ENCODE peak calls at places on chromosome 10, in five cellular contexts. B is GM12878, Q is HepG2, G is HCT116, H is K562. X is an unnamed sample.
A peak's percentile ranks its signal among the peaks of the same experiment; 100 is the strongest.

GRCh38 chr10:43781480-43782361 is 133.0 kb upstream of the ZNF32 start:
- DNase-seq in B (peak; percentile 13), Q (peak; percentile 6), G (no peak), H (no peak), X (no peak)

GRCh38 chr10:126634915-126635314 is 35.6 kb downstream of the C10orf90 start:
- DNase-seq in B (no peak), Q (no peak), G (no peak), H (no peak), X (no peak)

GRCh38 chr10:42421812-42422211 is 216.6 kb downstream of the ZNF33B start:
- DNase-seq in B (no peak), Q (no peak), G (no peak), H (no peak), X (no peak)

GRCh38 chr10:118062798-118063238 is 16.1 kb upstream of the RAB11FIP2 start:
- DNase-seq in B (no peak), Q (peak; percentile 27), G (no peak), H (no peak), X (no peak)

GRCh38 chr10:95327367-95327766 is 36.6 kb upstream of the PDLIM1 start:
- DNase-seq in B (no peak), Q (no peak), G (no peak), H (no peak), X (no peak)

GRCh38 chr10:124388823-124389612 is 29.7 kb downstream of the OAT start:
- DNase-seq in B (peak; percentile 40), Q (peak; percentile 65), G (peak; percentile 72), H (peak; percentile 98), X (peak; percentile 98)

GRCh38 chr10:79403441-79404230 is 41.8 kb downstream of the ZCCHC24 start:
- DNase-seq in B (no peak), Q (peak; percentile 87), G (no peak), H (no peak), X (no peak)

GRCh38 chr10:22942437-22942836 is 14.6 kb downstream of the ARMC3 start:
- DNase-seq in B (no peak), Q (no peak), G (no peak), H (no peak), X (no peak)

GRCh38 chr10:37952051-37952815 is 24.2 kb downstream of the ZNF25 start:
- DNase-seq in B (no peak), Q (no peak), G (no peak), H (no peak), X (no peak)

GRCh38 chr10:119190353-119190752 is 11.7 kb upstream of the PRDX3 start:
- DNase-seq in B (no peak), Q (no peak), G (peak; percentile 69), H (no peak), X (no peak)

GRCh38 chr10:80952436-80952835 is 414.7 kb downstream of the SH2D4B start:
- DNase-seq in B (no peak), Q (no peak), G (no peak), H (no peak), X (no peak)

GRCh38 chr10:24360286-24361127 is 151.6 kb downstream of the KIAA1217 start:
- DNase-seq in B (no peak), Q (peak; percentile 50), G (peak; percentile 47), H (peak; percentile 48), X (peak; percentile 71)

GRCh38 chr10:11178606-11179221 is 161.0 kb downstream of the CELF2 start:
- DNase-seq in B (peak; percentile 98), Q (no peak), G (no peak), H (peak; percentile 94), X (no peak)

GRCh38 chr10:77274046-77274795 is 363.4 kb downstream of the KCNMA1 start:
- DNase-seq in B (no peak), Q (no peak), G (no peak), H (no peak), X (no peak)

GRCh38 chr10:74932648-74933047 is 106.2 kb downstream of the KAT6B start:
- DNase-seq in B (no peak), Q (no peak), G (no peak), H (no peak), X (no peak)

GRCh38 chr10:61896854-61897661 is 4.4 kb upstream of the ARID5B start:
- DNase-seq in B (peak; percentile 85), Q (peak; percentile 74), G (peak; percentile 80), H (peak; percentile 88), X (peak; percentile 79)

GRCh38 chr10:122186822-122187810 is 84.0 kb upstream of the BTBD16 start:
- DNase-seq in B (no peak), Q (no peak), G (no peak), H (no peak), X (no peak)

GRCh38 chr10:122181055-122181732 is 89.9 kb upstream of the BTBD16 start:
- DNase-seq in B (no peak), Q (no peak), G (no peak), H (no peak), X (no peak)

GRCh38 chr10:122178655-122179054 is 92.4 kb upstream of the BTBD16 start:
- DNase-seq in B (no peak), Q (no peak), G (no peak), H (no peak), X (no peak)

GRCh38 chr10:122185643-122186042 is 85.5 kb upstream of the BTBD16 start:
- DNase-seq in B (no peak), Q (no peak), G (no peak), H (no peak), X (no peak)

DNA sequence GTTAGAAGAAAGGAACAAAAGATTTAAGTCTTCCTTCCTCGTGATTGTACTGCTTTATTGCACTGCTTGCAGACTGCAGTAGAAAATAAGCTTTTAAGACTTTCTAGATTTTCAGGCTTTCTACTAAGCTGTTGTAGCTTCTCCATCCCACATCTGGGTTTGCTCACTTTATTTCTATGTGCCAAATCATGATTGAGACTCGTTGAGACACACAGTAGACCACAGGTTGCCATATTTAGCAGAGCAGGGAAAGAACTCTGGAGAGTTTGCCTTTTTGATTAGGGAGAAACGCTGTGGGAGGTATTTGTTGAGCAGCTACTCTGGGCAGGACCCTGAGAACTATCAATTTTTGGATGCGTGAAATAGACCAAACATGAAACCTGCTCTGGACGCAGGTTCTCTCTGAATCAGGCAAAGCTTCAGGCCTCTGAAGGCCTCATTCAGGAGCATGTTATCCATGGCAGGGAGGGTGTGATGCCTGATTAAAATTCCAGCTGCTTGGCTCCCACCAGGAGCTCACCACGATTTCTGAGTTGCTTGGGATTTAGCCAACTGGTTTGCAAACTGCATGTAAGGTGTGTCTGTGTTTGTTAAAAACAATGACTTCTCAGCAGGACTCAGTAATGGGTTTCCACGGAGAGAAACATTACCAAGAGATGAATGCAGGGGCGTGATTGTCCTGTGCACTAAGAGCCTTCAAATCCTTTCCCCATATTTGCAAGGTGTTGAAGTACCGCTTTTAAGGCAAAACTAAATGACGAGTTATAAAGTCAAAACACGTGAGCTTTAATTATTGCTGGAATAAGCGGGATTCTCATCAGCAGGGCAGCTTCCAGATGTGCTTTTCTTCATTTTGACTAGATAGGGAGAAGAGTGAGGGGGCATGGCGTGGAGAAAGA is 88.9 kb upstream of the BTBD16 start:
- DNase-seq in B (no peak), Q (no peak), G (peak; percentile 8), H (no peak), X (no peak)
- TF ChIP-seq ATF3 in B (no peak), Q (no peak), G (no peak), H (no peak), X (no peak)

GRCh38 chr10:97483526-97483925 is 14.7 kb downstream of the MMS19 start:
- DNase-seq in B (no peak), Q (no peak), G (no peak), H (no peak), X (no peak)
- TF ChIP-seq SP1 in B (no peak), Q (no peak), G (no peak), H (no peak), X (no peak)

GRCh38 chr10:53013201-53013808 is 240.7 kb upstream of the MBL2 start:
- DNase-seq in B (no peak), Q (no peak), G (no peak), H (no peak), X (no peak)
- H3K4me2 ChIP-seq in B (peak overlapping the region; percentile 42), Q (no peak overlapping the region), G (no peak overlapping the region), H (no peak overlapping the region), X (no peak overlapping the region)

GRCh38 chr10:103789771-103790201 is 65.6 kb downstream of the SH3PXD2A start:
- DNase-seq in B (no peak), Q (no peak), G (no peak), H (no peak), X (no peak)
- TF ChIP-seq ATF3 in B (no peak), Q (no peak), G (no peak), H (no peak), X (no peak)

GRCh38 chr10:83706952-83707582 is 432.2 kb upstream of the GHITM start:
- DNase-seq in B (no peak), Q (no peak), G (no peak), H (no peak), X (no peak)
- TF ChIP-seq SP1 in B (no peak), Q (no peak), G (no peak), H (no peak), X (no peak)